ENCODE peak calls at places on chromosomes 11 and 22, in eight cellular contexts. One of them, this sample, is unnamed.

GRCh38 chr11:64924910-64925284 is 408 bp downstream of the PPP2R5B start:
- DNase-seq in GM13977: peak
- DNase-seq in fibroblast of pulmonary artery: no peak
- DNase-seq in choroid plexus epithelial cell: no peak
- DNase-seq in astrocyte of the spinal cord: no peak
- DNase-seq in HFF-Myc: no peak
- DNase-seq in neural crest cell: no peak
- DNase-seq in Panc1: no peak
- DNase-seq in this sample: no peak

GRCh38 chr11:47001666-47002285 is 65.2 kb downstream of the CSTPP1 start:
- DNase-seq in GM13977: no peak
- DNase-seq in fibroblast of pulmonary artery: no peak
- DNase-seq in choroid plexus epithelial cell: peak
- DNase-seq in astrocyte of the spinal cord: peak
- DNase-seq in HFF-Myc: no peak
- DNase-seq in neural crest cell: no peak
- DNase-seq in Panc1: no peak
- DNase-seq in this sample: no peak

GRCh38 chr11:131311746-131312145 is 58.7 kb upstream of the NTM start:
- DNase-seq in GM13977: no peak
- DNase-seq in fibroblast of pulmonary artery: no peak
- DNase-seq in choroid plexus epithelial cell: no peak
- DNase-seq in astrocyte of the spinal cord: no peak
- DNase-seq in HFF-Myc: no peak
- DNase-seq in neural crest cell: no peak
- DNase-seq in Panc1: no peak
- DNase-seq in this sample: no peak

GRCh38 chr11:2928605-2929510 is at the start of gene PHLDA2:
- DNase-seq in GM13977: peak
- DNase-seq in fibroblast of pulmonary artery: peak
- DNase-seq in choroid plexus epithelial cell: peak
- DNase-seq in astrocyte of the spinal cord: peak
- DNase-seq in HFF-Myc: no peak
- DNase-seq in neural crest cell: no peak
- DNase-seq in Panc1: no peak
- DNase-seq in this sample: no peak

GRCh38 chr11:88231894-88232482 is 56.7 kb upstream of the RAB38 start:
- DNase-seq in GM13977: peak
- DNase-seq in fibroblast of pulmonary artery: peak
- DNase-seq in choroid plexus epithelial cell: peak
- DNase-seq in astrocyte of the spinal cord: peak
- DNase-seq in HFF-Myc: peak
- DNase-seq in neural crest cell: no peak
- DNase-seq in Panc1: peak
- DNase-seq in this sample: peak

GRCh38 chr22:27919943-27920755 is 1.1 kb upstream of the PITPNB start:
- DNase-seq in GM13977: no peak
- DNase-seq in fibroblast of pulmonary artery: peak
- DNase-seq in choroid plexus epithelial cell: peak
- DNase-seq in astrocyte of the spinal cord: peak
- DNase-seq in HFF-Myc: peak
- DNase-seq in neural crest cell: peak
- DNase-seq in Panc1: no peak
- DNase-seq in this sample: no peak

GRCh38 chr11:47863189-47863892 is 15.2 kb upstream of the NUP160 start:
- DNase-seq in GM13977: no peak
- DNase-seq in fibroblast of pulmonary artery: peak
- DNase-seq in choroid plexus epithelial cell: peak
- DNase-seq in astrocyte of the spinal cord: peak
- DNase-seq in HFF-Myc: peak
- DNase-seq in neural crest cell: no peak
- DNase-seq in Panc1: no peak
- DNase-seq in this sample: peak

GRCh38 chr11:65743928-65744698 is 23.5 kb upstream of the RNASEH2C start:
- DNase-seq in GM13977: no peak
- DNase-seq in fibroblast of pulmonary artery: peak
- DNase-seq in choroid plexus epithelial cell: peak
- DNase-seq in astrocyte of the spinal cord: peak
- DNase-seq in HFF-Myc: no peak
- DNase-seq in neural crest cell: peak
- DNase-seq in Panc1: no peak
- DNase-seq in this sample: no peak

GRCh38 chr11:121029153-121029552 is 5.3 kb downstream of the TBCEL start:
- DNase-seq in GM13977: no peak
- DNase-seq in fibroblast of pulmonary artery: no peak
- DNase-seq in choroid plexus epithelial cell: no peak
- DNase-seq in astrocyte of the spinal cord: no peak
- DNase-seq in HFF-Myc: no peak
- DNase-seq in neural crest cell: no peak
- DNase-seq in Panc1: no peak
- DNase-seq in this sample: no peak

GRCh38 chr11:96012086-96012824 is 88.3 kb upstream of the MTMR2 start:
- DNase-seq in GM13977: peak
- DNase-seq in fibroblast of pulmonary artery: peak
- DNase-seq in choroid plexus epithelial cell: peak
- DNase-seq in astrocyte of the spinal cord: peak
- DNase-seq in HFF-Myc: peak
- DNase-seq in neural crest cell: peak
- DNase-seq in Panc1: peak
- DNase-seq in this sample: peak

GRCh38 chr11:67371549-67372231 is 1.7 kb downstream of the CLCF1 start:
- DNase-seq in GM13977: peak
- DNase-seq in fibroblast of pulmonary artery: peak
- DNase-seq in choroid plexus epithelial cell: peak
- DNase-seq in astrocyte of the spinal cord: peak
- DNase-seq in HFF-Myc: no peak
- DNase-seq in neural crest cell: no peak
- DNase-seq in Panc1: no peak
- DNase-seq in this sample: no peak

DNA sequence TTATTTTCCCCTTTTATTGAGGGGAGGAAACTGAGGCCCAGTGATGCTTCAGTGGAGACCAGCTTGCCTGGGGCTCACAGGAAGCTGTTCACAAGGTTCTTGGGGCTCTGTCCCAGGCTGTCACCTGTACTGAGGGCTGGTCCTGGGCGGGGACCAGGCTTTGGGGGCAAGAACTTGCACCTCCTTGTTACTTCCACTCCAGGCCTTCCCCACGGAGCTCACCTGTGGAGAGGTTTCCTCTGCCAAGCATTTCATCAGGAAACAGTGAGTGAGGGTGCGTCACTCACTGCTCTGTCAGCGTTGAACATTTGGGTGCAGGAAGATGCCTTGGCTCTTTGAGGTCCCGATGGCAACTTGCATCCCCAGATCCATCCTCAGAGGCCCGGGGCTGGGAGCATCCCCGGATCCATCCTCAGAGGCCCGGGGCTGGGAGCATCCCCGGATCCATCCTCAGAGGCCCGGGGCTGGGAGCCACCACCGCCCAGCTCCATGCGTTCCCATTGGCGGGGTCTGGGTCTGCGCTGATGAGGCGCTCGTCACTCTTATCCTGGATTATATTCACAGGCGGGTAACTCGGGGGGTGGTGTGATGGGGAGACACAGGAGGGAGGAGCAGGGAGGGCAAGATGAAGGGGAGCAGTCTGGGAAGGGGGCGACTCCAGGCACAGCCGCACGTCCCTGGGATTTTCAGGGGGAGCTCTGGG is 1.4 kb upstream of the SMIM38 start:
- DNase-seq in GM13977: no peak
- DNase-seq in fibroblast of pulmonary artery: no peak
- DNase-seq in choroid plexus epithelial cell: no peak
- DNase-seq in astrocyte of the spinal cord: no peak
- DNase-seq in HFF-Myc: no peak
- DNase-seq in neural crest cell: no peak
- DNase-seq in Panc1: no peak
- DNase-seq in this sample: no peak
- TF ChIP-seq CTCF in GM13977: no peak
- TF ChIP-seq CTCF in fibroblast of pulmonary artery: no peak
- TF ChIP-seq CTCF in choroid plexus epithelial cell: no peak
- TF ChIP-seq CTCF in astrocyte of the spinal cord: no peak
- TF ChIP-seq CTCF in HFF-Myc: no peak
- TF ChIP-seq CTCF in neural crest cell: no peak
- TF ChIP-seq CTCF in Panc1: no peak
- TF ChIP-seq CTCF in this sample: no peak

GRCh38 chr11:43282607-43283440 is 29.0 kb upstream of the API5 start:
- DNase-seq in GM13977: peak
- DNase-seq in fibroblast of pulmonary artery: peak
- DNase-seq in choroid plexus epithelial cell: peak
- DNase-seq in astrocyte of the spinal cord: peak
- DNase-seq in HFF-Myc: peak
- DNase-seq in neural crest cell: peak
- DNase-seq in Panc1: peak
- DNase-seq in this sample: no peak

GRCh38 chr11:43278302-43278956 is 33.4 kb upstream of the API5 start:
- DNase-seq in GM13977: peak
- DNase-seq in fibroblast of pulmonary artery: peak
- DNase-seq in choroid plexus epithelial cell: peak
- DNase-seq in astrocyte of the spinal cord: peak
- DNase-seq in HFF-Myc: no peak
- DNase-seq in neural crest cell: no peak
- DNase-seq in Panc1: no peak
- DNase-seq in this sample: no peak
- TF ChIP-seq CTCF in GM13977: peak
- TF ChIP-seq CTCF in fibroblast of pulmonary artery: peak
- TF ChIP-seq CTCF in choroid plexus epithelial cell: peak
- TF ChIP-seq CTCF in astrocyte of the spinal cord: peak
- TF ChIP-seq CTCF in HFF-Myc: peak
- TF ChIP-seq CTCF in neural crest cell: peak
- TF ChIP-seq CTCF in Panc1: peak
- TF ChIP-seq CTCF in this sample: peak

GRCh38 chr22:19951351-19951750 is 9.7 kb upstream of the TXNRD2 start:
- DNase-seq in GM13977: no peak
- DNase-seq in fibroblast of pulmonary artery: no peak
- DNase-seq in choroid plexus epithelial cell: no peak
- DNase-seq in astrocyte of the spinal cord: no peak
- DNase-seq in HFF-Myc: no peak
- DNase-seq in neural crest cell: no peak
- DNase-seq in Panc1: no peak
- DNase-seq in this sample: no peak

GRCh38 chr22:19942071-19942885 is 660 bp upstream of the TXNRD2 start:
- DNase-seq in GM13977: peak
- DNase-seq in fibroblast of pulmonary artery: peak
- DNase-seq in choroid plexus epithelial cell: peak
- DNase-seq in astrocyte of the spinal cord: peak
- DNase-seq in HFF-Myc: no peak
- DNase-seq in neural crest cell: no peak
- DNase-seq in Panc1: no peak
- DNase-seq in this sample: no peak

GRCh38 chr22:19942886-19943664 is 1.5 kb upstream of the TXNRD2 start:
- DNase-seq in GM13977: no peak
- DNase-seq in fibroblast of pulmonary artery: peak
- DNase-seq in choroid plexus epithelial cell: peak
- DNase-seq in astrocyte of the spinal cord: peak
- DNase-seq in HFF-Myc: peak
- DNase-seq in neural crest cell: no peak
- DNase-seq in Panc1: no peak
- DNase-seq in this sample: no peak

GRCh38 chr22:19943665-19944026 is 2.0 kb upstream of the TXNRD2 start:
- DNase-seq in GM13977: no peak
- DNase-seq in fibroblast of pulmonary artery: peak
- DNase-seq in choroid plexus epithelial cell: peak
- DNase-seq in astrocyte of the spinal cord: peak
- DNase-seq in HFF-Myc: peak
- DNase-seq in neural crest cell: no peak
- DNase-seq in Panc1: no peak
- DNase-seq in this sample: no peak

DNA sequence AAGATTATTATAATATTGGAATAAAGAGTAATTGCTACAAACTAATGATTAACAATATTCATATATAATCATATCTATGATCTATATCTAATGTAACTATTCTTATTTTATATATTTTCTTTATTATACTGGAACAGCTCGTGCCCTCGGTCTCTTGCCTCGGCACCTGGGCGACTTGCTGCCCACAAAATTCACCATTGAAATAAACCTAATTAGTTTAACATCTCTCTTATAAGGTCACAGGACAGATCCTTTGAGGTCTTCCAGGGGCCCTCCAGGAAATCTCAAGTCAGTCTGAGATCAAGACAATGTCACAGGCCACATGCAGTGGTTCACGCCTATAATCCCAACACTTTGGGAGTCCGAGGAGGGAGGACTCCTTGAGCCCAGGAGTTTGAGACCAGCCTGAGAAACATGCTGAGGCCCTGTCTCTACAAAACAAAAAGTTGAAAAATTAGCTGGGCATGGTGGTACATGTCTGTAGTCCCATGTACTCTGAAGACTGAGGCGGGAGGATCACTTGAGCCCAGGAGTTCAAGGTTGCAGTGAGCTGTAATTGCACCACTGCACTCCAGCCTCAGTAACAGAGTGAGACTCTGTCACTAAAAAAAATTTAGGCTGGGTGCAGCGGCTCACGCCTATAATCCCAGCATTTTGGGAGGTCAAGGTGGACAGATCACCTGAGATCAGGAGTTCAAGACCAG is 6.6 kb upstream of the TXNRD2 start:
- DNase-seq in GM13977: no peak
- DNase-seq in fibroblast of pulmonary artery: no peak
- DNase-seq in choroid plexus epithelial cell: no peak
- DNase-seq in astrocyte of the spinal cord: no peak
- DNase-seq in HFF-Myc: no peak
- DNase-seq in neural crest cell: no peak
- DNase-seq in Panc1: no peak
- DNase-seq in this sample: no peak
- TF ChIP-seq CTCF in GM13977: no peak
- TF ChIP-seq CTCF in fibroblast of pulmonary artery: no peak
- TF ChIP-seq CTCF in choroid plexus epithelial cell: no peak
- TF ChIP-seq CTCF in astrocyte of the spinal cord: no peak
- TF ChIP-seq CTCF in HFF-Myc: no peak
- TF ChIP-seq CTCF in neural crest cell: no peak
- TF ChIP-seq CTCF in Panc1: peak
- TF ChIP-seq CTCF in this sample: no peak

GRCh38 chr11:117458275-117459120 is 130.8 kb downstream of the CEP164 start:
- DNase-seq in GM13977: peak
- DNase-seq in fibroblast of pulmonary artery: no peak
- DNase-seq in choroid plexus epithelial cell: no peak
- DNase-seq in astrocyte of the spinal cord: no peak
- DNase-seq in HFF-Myc: no peak
- DNase-seq in neural crest cell: no peak
- DNase-seq in Panc1: no peak
- DNase-seq in this sample: peak

GRCh38 chr11:117456027-117456720 is 128.5 kb downstream of the CEP164 start:
- DNase-seq in GM13977: peak
- DNase-seq in fibroblast of pulmonary artery: no peak
- DNase-seq in choroid plexus epithelial cell: no peak
- DNase-seq in astrocyte of the spinal cord: no peak
- DNase-seq in HFF-Myc: no peak
- DNase-seq in neural crest cell: no peak
- DNase-seq in Panc1: no peak
- DNase-seq in this sample: peak

GRCh38 chr11:117459121-117459978 is 131.7 kb downstream of the CEP164 start:
- DNase-seq in GM13977: no peak
- DNase-seq in fibroblast of pulmonary artery: no peak
- DNase-seq in choroid plexus epithelial cell: no peak
- DNase-seq in astrocyte of the spinal cord: no peak
- DNase-seq in HFF-Myc: no peak
- DNase-seq in neural crest cell: no peak
- DNase-seq in Panc1: no peak
- DNase-seq in this sample: no peak

GRCh38 chr11:117457031-117457785 is 129.6 kb downstream of the CEP164 start:
- DNase-seq in GM13977: no peak
- DNase-seq in fibroblast of pulmonary artery: no peak
- DNase-seq in choroid plexus epithelial cell: no peak
- DNase-seq in astrocyte of the spinal cord: no peak
- DNase-seq in HFF-Myc: no peak
- DNase-seq in neural crest cell: no peak
- DNase-seq in Panc1: no peak
- DNase-seq in this sample: no peak

GRCh38 chr11:117457835-117458234 is 130.2 kb downstream of the CEP164 start:
- DNase-seq in GM13977: no peak
- DNase-seq in fibroblast of pulmonary artery: no peak
- DNase-seq in choroid plexus epithelial cell: no peak
- DNase-seq in astrocyte of the spinal cord: no peak
- DNase-seq in HFF-Myc: no peak
- DNase-seq in neural crest cell: no peak
- DNase-seq in Panc1: no peak
- DNase-seq in this sample: no peak
- TF ChIP-seq CTCF in GM13977: no peak
- TF ChIP-seq CTCF in fibroblast of pulmonary artery: no peak
- TF ChIP-seq CTCF in choroid plexus epithelial cell: no peak
- TF ChIP-seq CTCF in astrocyte of the spinal cord: no peak
- TF ChIP-seq CTCF in HFF-Myc: no peak
- TF ChIP-seq CTCF in neural crest cell: no peak
- TF ChIP-seq CTCF in Panc1: no peak
- TF ChIP-seq CTCF in this sample: peak